ENCODE peak calls at places on chromosomes 3 and 15, in nine cellular contexts. Y is GM23338, G is PC-9, H is esophagus squamous epithelium, T is breast epithelium, P is IMR-90, U is GM12878, C is stomach, O is heart left ventricle. B is an unnamed sample.

GRCh38 chr15:41544650-41545015 is 576 bp upstream of the RPAP1 start:
- DNase-seq in Y (no peak), G (no peak), H (no peak), T (peak; percentile 83), P (no peak), U (no peak), C (peak; percentile 42), O (no peak), B (peak; percentile 42)

GRCh38 chr3:71254251-71254650 is 329.3 kb downstream of the FOXP1 start:
- DNase-seq in Y (no peak), G (no peak), H (no peak), T (no peak), P (peak; percentile 35), U (no peak), C (peak; percentile 55), O (no peak), B (no peak)

GRCh38 chr15:70376929-70377691 is 279.4 kb upstream of the TLE3 start:
- DNase-seq in Y (peak; percentile 61), G (no peak), H (no peak), T (peak; percentile 35), P (peak; percentile 2), U (no peak), C (peak; percentile 53), O (peak; percentile 71), B (no peak)

GRCh38 chr3:22089284-22089683 is 338.3 kb upstream of the ZNF385D start:
- DNase-seq in Y (peak; percentile 79), G (peak; percentile 29), H (no peak), T (no peak), P (peak; percentile 1), U (peak; percentile 34), C (no peak), O (no peak), B (no peak)

GRCh38 chr3:13644341-13645082 is 95.6 kb downstream of the FBLN2 start:
- DNase-seq in Y (no peak), G (no peak), H (no peak), T (no peak), P (peak; percentile 61), U (no peak), C (no peak), O (no peak), B (no peak)

GRCh38 chr3:122111974-122112373 is 56.8 kb downstream of the CD86 start:
- DNase-seq in Y (no peak), G (no peak), H (no peak), T (no peak), P (no peak), U (no peak), C (no peak), O (no peak), B (no peak)

GRCh38 chr3:120855665-120856437 is 52.2 kb upstream of the STXBP5L start:
- DNase-seq in Y (peak; percentile 30), G (no peak), H (no peak), T (no peak), P (peak; percentile 74), U (no peak), C (no peak), O (peak; percentile 17), B (no peak)

GRCh38 chr15:75738647-75739325 is 26.1 kb upstream of the CSPG4 start:
- DNase-seq in Y (peak; percentile 98), G (peak; percentile 96), H (peak; percentile 49), T (peak; percentile 83), P (peak; percentile 87), U (peak; percentile 53), C (peak; percentile 98), O (peak; percentile 92), B (peak; percentile 94)

GRCh38 chr3:58351920-58352319 is 19.2 kb downstream of the PXK start:
- DNase-seq in Y (peak; percentile 43), G (no peak), H (no peak), T (no peak), P (no peak), U (no peak), C (no peak), O (no peak), B (no peak)
- TF ChIP-seq CTCF in Y (no peak), G (no peak), H (no peak), T (no peak), P (no peak), U (no peak), C (no peak), O (no peak), B (no peak)

GRCh38 chr15:92662797-92663196 is 7.2 kb upstream of the FAM174B start:
- DNase-seq in Y (no peak), G (no peak), H (no peak), T (no peak), P (no peak), U (no peak), C (no peak), O (no peak), B (no peak)

GRCh38 chr15:92661961-92662360 is 6.4 kb upstream of the FAM174B start:
- DNase-seq in Y (no peak), G (no peak), H (no peak), T (no peak), P (no peak), U (no peak), C (no peak), O (no peak), B (no peak)

GRCh38 chr15:92665100-92665555 is 9.6 kb upstream of the FAM174B start:
- DNase-seq in Y (no peak), G (no peak), H (no peak), T (no peak), P (peak; percentile 69), U (peak; percentile 53), C (no peak), O (no peak), B (no peak)

GRCh38 chr15:92663250-92663951 is 7.8 kb upstream of the FAM174B start:
- DNase-seq in Y (no peak), G (no peak), H (no peak), T (no peak), P (no peak), U (peak; percentile 85), C (no peak), O (no peak), B (no peak)

GRCh38 chr15:92664178-92664900 is 8.8 kb upstream of the FAM174B start:
- DNase-seq in Y (no peak), G (no peak), H (no peak), T (no peak), P (no peak), U (no peak), C (no peak), O (no peak), B (no peak)
- H3K27me3 ChIP-seq in Y (no peaks in the 10 kb centered on the region), G (no peaks in the 10 kb centered on the region), H (no peaks in the 10 kb centered on the region), T (no peaks in the 10 kb centered on the region), P (peaks cover 2% of the 10 kb centered on the region), U (no peaks in the 10 kb centered on the region), C (no peaks in the 10 kb centered on the region), O (no peaks in the 10 kb centered on the region), B (no peaks in the 10 kb centered on the region)

GRCh38 chr3:46976326-46977190 is at the start of gene CCDC12:
- DNase-seq in Y (peak; percentile 98), G (peak; percentile 94), H (peak; percentile 92), T (peak; percentile 98), P (peak; percentile 99), U (peak; percentile 94), C (peak; percentile 96), O (peak; percentile 96), B (peak; percentile 97)
- H3K4me1 ChIP-seq in Y (peaks cover 6% of the 10 kb centered on the region), G (peaks cover 39% of the 10 kb centered on the region), H (peaks cover 86% of the 10 kb centered on the region), T (peaks cover 10% of the 10 kb centered on the region), P (peaks cover 11% of the 10 kb centered on the region), U (peaks cover 32% of the 10 kb centered on the region), C (peaks cover 83% of the 10 kb centered on the region), O (peaks cover 69% of the 10 kb centered on the region), B (peaks cover 10% of the 10 kb centered on the region)

GRCh38 chr3:128845119-128845518 is 34.3 kb upstream of the ACAD9 start:
- DNase-seq in Y (peak; percentile 73), G (peak; percentile 27), H (no peak), T (no peak), P (no peak), U (no peak), C (no peak), O (no peak), B (no peak)
- TF ChIP-seq CTCF in Y (peak; percentile 57), G (no peak), H (no peak), T (no peak), P (no peak), U (peak; percentile 24), C (no peak), O (no peak), B (no peak)

GRCh38 chr15:88788036-88788435 is 15.2 kb upstream of the ACAN start:
- DNase-seq in Y (no peak), G (no peak), H (no peak), T (no peak), P (no peak), U (no peak), C (no peak), O (no peak), B (no peak)
- H3K27me3 ChIP-seq in Y (no peaks in the 10 kb centered on the region), G (peaks cover 48% of the 10 kb centered on the region), H (no peaks in the 10 kb centered on the region), T (no peaks in the 10 kb centered on the region), P (peaks cover 30% of the 10 kb centered on the region), U (peaks cover 4% of the 10 kb centered on the region), C (peaks cover 14% of the 10 kb centered on the region), O (no peaks in the 10 kb centered on the region), B (no peaks in the 10 kb centered on the region)

B was measured in lung.